ENCODE peak calls at places on chromosomes 7 and 10, in eight cellular contexts. U is bronchial epithelial cell; K is suprapubic skin; M is brain microvascular endothelial cell; D is OCI-LY7; Q is iPS DF 6.9; B is prostate gland; I is CD8-positive, alpha-beta T cell. F is an unnamed sample.

GRCh38 chr7:114426824-114427223 is 12.2 kb downstream of the FOXP2 start:
- DNase-seq in U (peak; percentile 33), I (no peak), M (peak; percentile 34), D (no peak), B (no peak), Q (no peak), K (no peak), F (no peak)

GRCh38 chr10:50510517-50511473 is 113.0 kb downstream of the SGMS1 start:
- DNase-seq in U (no peak), Q (no peak), B (no peak), D (no peak), K (no peak), M (no peak), I (no peak), F (no peak)

GRCh38 chr7:91067266-91067665 is 197.0 kb upstream of the FZD1 start:
- DNase-seq in M (no peak), B (no peak), K (no peak), I (no peak), U (no peak), D (no peak), Q (no peak), F (no peak)

GRCh38 chr10:6751363-6751762 is 171.3 kb upstream of the PRKCQ start:
- DNase-seq in B (no peak), M (no peak), U (no peak), D (no peak), Q (no peak), K (no peak), I (no peak), F (peak; percentile 13)

GRCh38 chr10:11610151-11610854 is 1.1 kb downstream of the USP6NL start:
- DNase-seq in Q (no peak), M (no peak), B (no peak), I (no peak), K (no peak), U (peak; percentile 9), D (peak; percentile 37), F (no peak)

GRCh38 chr7:26022578-26022977 is 129.4 kb upstream of the NFE2L3 start:
- DNase-seq in U (no peak), Q (no peak), K (no peak), D (no peak), M (no peak), B (peak; percentile 71), I (no peak), F (no peak)

GRCh38 chr7:105581066-105581811 is at the start of gene EFCAB10:
- DNase-seq in M (peak; percentile 68), B (peak; percentile 26), K (no peak), I (peak; percentile 35), D (no peak), Q (peak; percentile 97), U (peak; percentile 59), F (no peak)

GRCh38 chr7:106031271-106032029 is 68.4 kb downstream of the CDHR3 start:
- DNase-seq in Q (no peak), D (no peak), U (no peak), I (no peak), K (no peak), B (no peak), M (no peak), F (no peak)

GRCh38 chr10:130190737-130191115 is 54.5 kb downstream of the GLRX3 start:
- DNase-seq in K (no peak), M (no peak), Q (no peak), B (no peak), U (no peak), I (no peak), D (no peak), F (no peak)
- H3K4me3 ChIP-seq in K (peak overlapping the region; percentile 62), M (peak overlapping the region; percentile 63), Q (peak overlapping the region; percentile 46), B (peak overlapping the region; percentile 50), U (peak overlapping the region; percentile 45), I (peak overlapping the region; percentile 54), D (no peak overlapping the region), F (no peak overlapping the region)

GRCh38 chr7:44106311-44107065 is 2.3 kb downstream of the AEBP1 start:
- DNase-seq in I (no peak), U (no peak), Q (no peak), B (no peak), D (no peak), M (no peak), K (no peak), F (no peak)

GRCh38 chr7:44107116-44107960 is 3.2 kb downstream of the AEBP1 start:
- DNase-seq in I (no peak), M (no peak), B (no peak), U (no peak), K (no peak), Q (no peak), D (no peak), F (no peak)

GRCh38 chr7:44103941-44104879 is at the start of gene AEBP1:
- DNase-seq in U (no peak), I (peak; percentile 32), B (no peak), K (no peak), D (peak; percentile 68), Q (no peak), M (no peak), F (peak; percentile 66)

GRCh38 chr7:44104880-44105771 is 981 bp downstream of the AEBP1 start:
- DNase-seq in I (no peak), D (no peak), M (peak; percentile 34), U (peak; percentile 72), K (no peak), B (no peak), Q (no peak), F (peak; percentile 44)

DNA sequence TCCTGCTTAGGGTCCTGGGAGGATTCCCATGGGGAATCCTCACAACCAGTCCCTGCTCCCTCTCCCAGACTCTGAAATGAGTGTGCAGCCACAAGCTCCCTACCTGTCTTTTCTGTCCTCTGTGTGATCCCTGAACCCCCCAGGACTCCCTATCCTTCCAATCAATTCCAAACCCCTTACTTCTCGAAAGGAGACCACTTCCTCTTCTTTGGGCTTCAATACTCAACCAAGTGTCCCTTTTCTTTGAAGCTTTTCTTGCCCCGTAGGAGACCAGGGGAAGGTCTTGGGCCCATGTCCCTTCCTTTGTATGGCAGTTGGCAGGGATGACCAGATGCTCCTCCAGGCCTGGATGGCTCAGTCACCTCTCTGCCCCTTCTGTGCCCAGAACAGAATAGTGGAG is 1.7 kb downstream of the AEBP1 start:
- DNase-seq in Q (no peak), I (no peak), U (no peak), M (no peak), D (no peak), B (no peak), K (no peak), F (no peak)
- H3K36me3 ChIP-seq in Q (peaks cover 6% of the 10 kb centered on the region), I (no peaks in the 10 kb centered on the region), U (no peaks in the 10 kb centered on the region), M (peaks cover 8% of the 10 kb centered on the region), D (peaks cover 9% of the 10 kb centered on the region), B (no peaks in the 10 kb centered on the region), K (peaks cover 27% of the 10 kb centered on the region), F (peaks cover 38% of the 10 kb centered on the region)

GRCh38 chr10:24255907-24256306 is 47.0 kb downstream of the KIAA1217 start:
- DNase-seq in M (no peak), Q (no peak), D (no peak), B (peak; percentile 91), I (no peak), U (peak; percentile 98), K (no peak), F (no peak)
- H3K4me3 ChIP-seq in M (no peak overlapping the region), Q (no peak overlapping the region), D (no peak overlapping the region), B (peak overlapping the region; percentile 31), I (no peak overlapping the region), U (peak overlapping the region; percentile 69), K (peak overlapping the region; percentile 32), F (no peak overlapping the region)

GRCh38 chr7:128398841-128399135 is 11.0 kb downstream of the IMPDH1 start:
- DNase-seq in Q (no peak), I (no peak), D (no peak), B (no peak), U (no peak), K (no peak), M (no peak), F (no peak)
- H3K36me3 ChIP-seq in Q (peaks cover 10% of the 10 kb centered on the region), I (peaks cover 28% of the 10 kb centered on the region), D (peaks cover 69% of the 10 kb centered on the region), B (no peaks in the 10 kb centered on the region), U (peaks cover 48% of the 10 kb centered on the region), K (peaks cover 75% of the 10 kb centered on the region), M (peaks cover 53% of the 10 kb centered on the region), F (peaks cover 8% of the 10 kb centered on the region)

GRCh38 chr10:93221521-93221920 is 147.8 kb downstream of the CYP26A1 start:
- DNase-seq in K (no peak), I (no peak), B (no peak), Q (no peak), D (no peak), U (no peak), M (no peak), F (peak; percentile 63)

GRCh38 chr10:93222211-93222754 is 148.6 kb downstream of the CYP26A1 start:
- DNase-seq in D (no peak), I (no peak), K (no peak), B (no peak), Q (no peak), M (no peak), U (no peak), F (peak; percentile 25)

GRCh38 chr10:93220315-93221170 is 146.8 kb downstream of the CYP26A1 start:
- DNase-seq in B (no peak), D (no peak), U (no peak), M (no peak), Q (no peak), I (no peak), K (no peak), F (no peak)

GRCh38 chr10:93222876-93223275 is 149.2 kb downstream of the CYP26A1 start:
- DNase-seq in Q (no peak), I (no peak), U (no peak), K (no peak), B (no peak), M (no peak), D (no peak), F (no peak)

GRCh38 chr10:93221171-93221496 is 147.4 kb downstream of the CYP26A1 start:
- DNase-seq in M (no peak), U (no peak), Q (no peak), K (no peak), D (no peak), B (no peak), I (no peak), F (no peak)
- H3K4me3 ChIP-seq in M (no peak overlapping the region), U (no peak overlapping the region), Q (no peak overlapping the region), K (no peak overlapping the region), D (no peak overlapping the region), B (no peak overlapping the region), I (no peak overlapping the region), F (no peak overlapping the region)

F was measured in MG63.